ENCODE peak calls at places on chromosome 17, in five cellular contexts. D is GM10248, S is lower leg skin, Z is BE2C, L is GM12865. B is an unnamed sample.

GRCh38 chr17:80494547-80494946 is 18.1 kb upstream of the NPTX1 start:
- DNase-seq in D (no peak), S (no peak), Z (no peak), L (no peak), B (no peak)

GRCh38 chr17:31321481-31321880 is at the start of gene EVI2A:
- DNase-seq in D (peak), S (no peak), Z (no peak), L (peak), B (no peak)

GRCh38 chr17:75818326-75818885 is 25.8 kb downstream of the UNC13D start:
- DNase-seq in D (no peak), S (no peak), Z (no peak), L (no peak), B (no peak)

GRCh38 chr17:3697157-3697515 is 1.2 kb upstream of the P2RX5 start:
- DNase-seq in D (no peak), S (no peak), Z (no peak), L (no peak), B (no peak)

GRCh38 chr17:74831442-74832146 is 28.1 kb downstream of the GRIN2C start:
- DNase-seq in D (no peak), S (no peak), Z (peak), L (no peak), B (no peak)

GRCh38 chr17:6239237-6239798 is 169.1 kb downstream of the WSCD1 start:
- DNase-seq in D (no peak), S (no peak), Z (no peak), L (no peak), B (no peak)

GRCh38 chr17:13503526-13503925 is 98.2 kb downstream of the HS3ST3A1 start:
- DNase-seq in D (no peak), S (no peak), Z (no peak), L (no peak), B (no peak)

GRCh38 chr17:30104575-30105339 is 11.9 kb upstream of the NSRP1 start:
- DNase-seq in D (peak), S (peak), Z (peak), L (peak), B (peak)

GRCh38 chr17:4043862-4044261 is 79.6 kb upstream of the ATP2A3 start:
- DNase-seq in D (no peak), S (no peak), Z (no peak), L (peak), B (no peak)

GRCh38 chr17:27861979-27862378 is 31.2 kb downstream of the LYRM9 start:
- DNase-seq in D (no peak), S (no peak), Z (no peak), L (no peak), B (no peak)

GRCh38 chr17:48612854-48613691 is 2.0 kb downstream of the HOXB8 start:
- DNase-seq in D (peak), S (no peak), Z (peak), L (peak), B (peak)

GRCh38 chr17:50244771-50245170 is 29.5 kb upstream of the TMEM92 start:
- DNase-seq in D (no peak), S (no peak), Z (no peak), L (no peak), B (no peak)

GRCh38 chr17:82388922-82389283 is 17.3 kb downstream of the UTS2R start:
- DNase-seq in D (no peak), S (no peak), Z (no peak), L (no peak), B (no peak)

GRCh38 chr17:376936-377863 is 24.6 kb upstream of the RPH3AL start:
- DNase-seq in D (no peak), S (no peak), Z (no peak), L (no peak), B (peak)

GRCh38 chr17:56064506-56064905 is 88.8 kb upstream of the ANKFN1 start:
- DNase-seq in D (no peak), S (no peak), Z (no peak), L (no peak), B (peak)

GRCh38 chr17:74950207-74950606 is 14.5 kb downstream of the OTOP3 start:
- DNase-seq in D (no peak), S (no peak), Z (no peak), L (no peak), B (no peak)

DNA sequence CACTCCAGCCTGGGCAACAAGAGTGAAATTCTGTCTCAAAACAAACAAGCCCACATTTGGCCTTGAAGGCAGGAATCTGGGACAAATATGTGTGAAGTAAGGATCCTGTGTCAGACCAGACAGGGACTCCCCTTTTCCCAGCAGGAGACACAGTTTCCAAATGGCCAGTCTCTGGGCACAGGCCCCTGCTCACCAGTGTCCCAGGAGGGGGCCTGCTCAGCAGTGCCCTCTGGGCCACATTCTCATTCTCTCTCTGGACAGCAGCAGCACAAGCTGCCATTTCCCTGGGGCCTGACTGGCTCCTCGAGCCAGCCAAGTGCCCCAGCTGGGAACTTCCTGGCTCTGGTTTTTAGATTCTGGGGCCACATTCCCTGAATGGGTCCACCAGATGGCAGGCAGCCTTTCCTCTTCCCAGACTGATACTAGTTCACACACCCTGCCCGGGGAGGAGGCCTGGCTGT is 11.7 kb upstream of the MNT start:
- DNase-seq in D (no peak), S (no peak), Z (peak), L (no peak), B (peak)
- TF ChIP-seq CTCF in D (no peak), S (no peak), Z (peak), L (no peak), B (no peak)

DNA sequence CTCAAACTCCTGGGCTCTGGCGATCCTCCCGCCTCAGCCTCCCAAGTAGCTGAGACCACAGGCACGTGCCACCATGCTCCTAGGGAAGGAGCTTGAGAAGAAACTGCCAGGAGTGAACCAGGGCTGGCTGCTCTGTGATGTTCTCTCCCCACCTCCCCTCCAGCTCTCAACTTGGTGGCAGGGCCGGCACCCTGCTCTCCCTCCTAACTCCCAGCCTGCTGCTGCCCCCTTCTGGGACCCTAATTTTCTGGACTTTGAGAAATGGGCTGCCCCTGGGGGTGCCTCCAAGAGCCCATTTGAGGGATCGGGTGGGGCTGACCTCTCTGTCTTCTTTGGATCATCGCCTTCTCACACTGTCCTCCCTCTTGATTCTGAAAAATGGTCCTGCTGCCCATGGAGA is 14.9 kb upstream of the STAT3 start:
- DNase-seq in D (peak), S (no peak), Z (peak), L (peak), B (peak)
- TF ChIP-seq CTCF in D (peak), S (no peak), Z (peak), L (peak), B (no peak)

GRCh38 chr17:33014751-33015150 is 23.1 kb downstream of the SPACA3 start:
- DNase-seq in D (no peak), S (no peak), Z (no peak), L (no peak), B (no peak)

GRCh38 chr17:33017366-33017765 is 25.7 kb downstream of the SPACA3 start:
- DNase-seq in D (no peak), S (no peak), Z (no peak), L (no peak), B (no peak)

GRCh38 chr17:33015716-33016346 is 24.2 kb downstream of the SPACA3 start:
- DNase-seq in D (no peak), S (no peak), Z (no peak), L (no peak), B (no peak)

GRCh38 chr17:33019161-33019560 is 27.5 kb downstream of the SPACA3 start:
- DNase-seq in D (no peak), S (no peak), Z (no peak), L (no peak), B (no peak)

GRCh38 chr17:33016920-33017319 is 25.3 kb downstream of the SPACA3 start:
- DNase-seq in D (no peak), S (no peak), Z (no peak), L (no peak), B (no peak)
- TF ChIP-seq CTCF in D (no peak), S (no peak), Z (no peak), L (no peak), B (no peak)

GRCh38 chr17:40298726-40299125 is 10.3 kb upstream of the RARA start:
- DNase-seq in D (no peak), S (no peak), Z (no peak), L (no peak), B (no peak)

GRCh38 chr17:40303009-40303657 is 5.8 kb upstream of the RARA start:
- DNase-seq in D (no peak), S (no peak), Z (peak), L (peak), B (no peak)

GRCh38 chr17:40304464-40304863 is 4.5 kb upstream of the RARA start:
- DNase-seq in D (no peak), S (no peak), Z (no peak), L (no peak), B (no peak)

GRCh38 chr17:40303706-40304450 is 5.1 kb upstream of the RARA start:
- DNase-seq in D (no peak), S (no peak), Z (peak), L (no peak), B (no peak)

GRCh38 chr17:40301315-40301714 is 7.7 kb upstream of the RARA start:
- DNase-seq in D (no peak), S (no peak), Z (peak), L (no peak), B (peak)
- TF ChIP-seq CTCF in D (no peak), S (no peak), Z (peak), L (no peak), B (peak)

GRCh38 chr17:45236002-45236606 is 14.4 kb downstream of the FMNL1 start:
- DNase-seq in D (no peak), S (no peak), Z (no peak), L (no peak), B (no peak)
- TF ChIP-seq CTCF in D (no peak), S (no peak), Z (no peak), L (no peak), B (peak)

GRCh38 chr17:16880121-16880842 is 91.6 kb downstream of the TNFRSF13B start:
- DNase-seq in D (no peak), S (no peak), Z (no peak), L (no peak), B (no peak)
- TF ChIP-seq CTCF in D (no peak), S (no peak), Z (no peak), L (no peak), B (no peak)

GRCh38 chr17:15048933-15049539 is 216.1 kb downstream of the PMP22 start:
- DNase-seq in D (no peak), S (no peak), Z (no peak), L (no peak), B (no peak)

GRCh38 chr17:15048381-15048780 is 216.7 kb downstream of the PMP22 start:
- DNase-seq in D (no peak), S (no peak), Z (no peak), L (no peak), B (no peak)

DNA sequence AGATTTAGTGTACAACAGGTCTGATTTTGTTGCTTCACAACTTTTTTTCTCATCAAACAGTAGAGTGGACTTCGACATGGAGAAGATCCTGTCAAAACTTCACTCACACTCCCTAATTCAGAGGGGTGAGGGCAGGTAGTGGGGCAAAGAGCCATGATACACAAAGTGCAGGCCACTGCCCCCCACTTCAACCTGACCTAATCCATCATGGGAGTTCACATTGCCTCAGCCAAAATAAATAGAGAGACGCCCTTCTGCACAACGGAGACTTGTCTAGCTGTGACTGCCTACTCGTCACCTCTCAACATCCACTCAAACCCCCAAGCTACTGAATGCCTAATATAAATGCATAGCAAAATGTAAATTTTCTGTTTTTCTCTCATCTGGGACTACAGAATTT is 213.2 kb downstream of the PMP22 start:
- DNase-seq in D (no peak), S (no peak), Z (no peak), L (no peak), B (no peak)
- TF ChIP-seq CTCF in D (no peak), S (no peak), Z (no peak), L (no peak), B (no peak)

DNA sequence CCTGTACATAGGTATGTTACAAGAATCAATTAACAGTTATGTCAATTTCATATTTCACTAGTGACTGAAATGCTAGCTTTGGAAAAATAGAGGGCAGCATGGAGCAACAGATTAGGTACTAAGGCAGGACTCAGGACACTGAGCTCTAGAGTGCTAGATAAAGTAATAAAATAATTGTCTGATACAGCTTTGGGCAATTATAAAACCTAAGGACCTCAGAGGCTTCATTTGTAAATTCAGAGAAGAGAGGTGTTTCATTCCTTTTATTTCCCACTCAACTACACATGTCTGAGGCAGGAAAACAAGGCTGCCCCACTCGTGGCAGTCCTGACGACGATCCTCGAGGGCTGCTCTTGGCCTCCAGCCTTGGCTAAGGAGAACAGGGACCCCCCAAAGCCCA is 81.5 kb downstream of the CA4 start:
- DNase-seq in D (peak), S (no peak), Z (peak), L (peak), B (no peak)
- TF ChIP-seq CTCF in D (peak), S (no peak), Z (peak), L (peak), B (no peak)

B was measured in glutamatergic neuron.